ENCODE peak calls at places on chromosomes 4 and X, in nine cellular contexts. One of them, this sample, is unnamed.

GRCh38 chrX:137363559-137363958 is 202.4 kb upstream of the ZIC3 start:
- DNase-seq in dorsolateral prefrontal cortex: no peak
- DNase-seq in GM12864: no peak
- DNase-seq in brain microvascular endothelial cell: no peak
- DNase-seq in SK-N-SH: no peak
- DNase-seq in fibroblast of lung: no peak
- DNase-seq in fibroblast of mammary gland: no peak
- DNase-seq in left ventricle myocardium inferior: no peak
- DNase-seq in kidney epithelial cell: no peak
- DNase-seq in this sample: no peak

GRCh38 chrX:68060506-68061205 is 372.6 kb downstream of the OPHN1 start:
- DNase-seq in left ventricle myocardium inferior: no peak
- DNase-seq in fibroblast of mammary gland: no peak
- DNase-seq in kidney epithelial cell: no peak
- DNase-seq in GM12864: no peak
- DNase-seq in fibroblast of lung: no peak
- DNase-seq in brain microvascular endothelial cell: no peak
- DNase-seq in SK-N-SH: no peak
- DNase-seq in dorsolateral prefrontal cortex: no peak
- DNase-seq in this sample: no peak

GRCh38 chr4:30495261-30496050 is 224.7 kb upstream of the PCDH7 start:
- DNase-seq in fibroblast of lung: no peak
- DNase-seq in brain microvascular endothelial cell: no peak
- DNase-seq in SK-N-SH: no peak
- DNase-seq in GM12864: no peak
- DNase-seq in dorsolateral prefrontal cortex: no peak
- DNase-seq in left ventricle myocardium inferior: no peak
- DNase-seq in fibroblast of mammary gland: no peak
- DNase-seq in kidney epithelial cell: no peak
- DNase-seq in this sample: no peak

GRCh38 chr4:35364321-35364870 is 879.9 kb downstream of the ARAP2 start:
- DNase-seq in kidney epithelial cell: no peak
- DNase-seq in GM12864: no peak
- DNase-seq in brain microvascular endothelial cell: no peak
- DNase-seq in dorsolateral prefrontal cortex: no peak
- DNase-seq in fibroblast of mammary gland: no peak
- DNase-seq in fibroblast of lung: no peak
- DNase-seq in left ventricle myocardium inferior: no peak
- DNase-seq in SK-N-SH: no peak
- DNase-seq in this sample: no peak

GRCh38 chrX:23344208-23344903 is 9.7 kb downstream of the PTCHD1 start:
- DNase-seq in GM12864: no peak
- DNase-seq in kidney epithelial cell: no peak
- DNase-seq in fibroblast of mammary gland: no peak
- DNase-seq in fibroblast of lung: no peak
- DNase-seq in dorsolateral prefrontal cortex: no peak
- DNase-seq in left ventricle myocardium inferior: no peak
- DNase-seq in SK-N-SH: no peak
- DNase-seq in brain microvascular endothelial cell: no peak
- DNase-seq in this sample: no peak

GRCh38 chr4:123599920-123600394 is 203.4 kb downstream of the SPRY1 start:
- DNase-seq in fibroblast of lung: peak
- DNase-seq in brain microvascular endothelial cell: peak
- DNase-seq in dorsolateral prefrontal cortex: no peak
- DNase-seq in kidney epithelial cell: no peak
- DNase-seq in SK-N-SH: peak
- DNase-seq in GM12864: peak
- DNase-seq in left ventricle myocardium inferior: peak
- DNase-seq in fibroblast of mammary gland: peak
- DNase-seq in this sample: peak

GRCh38 chr4:131370846-131371245 is 1778.2 kb upstream of the PCDH10 start:
- DNase-seq in fibroblast of lung: no peak
- DNase-seq in GM12864: no peak
- DNase-seq in fibroblast of mammary gland: no peak
- DNase-seq in brain microvascular endothelial cell: no peak
- DNase-seq in dorsolateral prefrontal cortex: no peak
- DNase-seq in left ventricle myocardium inferior: no peak
- DNase-seq in kidney epithelial cell: peak
- DNase-seq in SK-N-SH: no peak
- DNase-seq in this sample: no peak

GRCh38 chr4:5409237-5409636 is 299.1 kb downstream of the EVC2 start:
- DNase-seq in fibroblast of lung: no peak
- DNase-seq in dorsolateral prefrontal cortex: no peak
- DNase-seq in brain microvascular endothelial cell: no peak
- DNase-seq in left ventricle myocardium inferior: no peak
- DNase-seq in SK-N-SH: no peak
- DNase-seq in fibroblast of mammary gland: peak
- DNase-seq in GM12864: no peak
- DNase-seq in kidney epithelial cell: no peak
- DNase-seq in this sample: no peak

GRCh38 chrX:129759576-129760061 is 20.1 kb upstream of the SASH3 start:
- DNase-seq in SK-N-SH: no peak
- DNase-seq in GM12864: no peak
- DNase-seq in left ventricle myocardium inferior: no peak
- DNase-seq in dorsolateral prefrontal cortex: no peak
- DNase-seq in fibroblast of mammary gland: peak
- DNase-seq in fibroblast of lung: peak
- DNase-seq in kidney epithelial cell: peak
- DNase-seq in brain microvascular endothelial cell: peak
- DNase-seq in this sample: peak

GRCh38 chrX:118182050-118182449 is 65.4 kb upstream of the KLHL13 start:
- DNase-seq in GM12864: no peak
- DNase-seq in fibroblast of lung: peak
- DNase-seq in dorsolateral prefrontal cortex: no peak
- DNase-seq in SK-N-SH: no peak
- DNase-seq in brain microvascular endothelial cell: no peak
- DNase-seq in left ventricle myocardium inferior: no peak
- DNase-seq in fibroblast of mammary gland: peak
- DNase-seq in kidney epithelial cell: peak
- DNase-seq in this sample: no peak

GRCh38 chr4:87659247-87659931 is 9.3 kb downstream of the DMP1 start:
- DNase-seq in SK-N-SH: no peak
- DNase-seq in fibroblast of mammary gland: peak
- DNase-seq in left ventricle myocardium inferior: no peak
- DNase-seq in dorsolateral prefrontal cortex: no peak
- DNase-seq in brain microvascular endothelial cell: no peak
- DNase-seq in fibroblast of lung: no peak
- DNase-seq in kidney epithelial cell: peak
- DNase-seq in GM12864: no peak
- DNase-seq in this sample: no peak

GRCh38 chr4:5996641-5997040 is 21.6 kb downstream of the C4orf50 start:
- DNase-seq in fibroblast of mammary gland: no peak
- DNase-seq in brain microvascular endothelial cell: no peak
- DNase-seq in GM12864: no peak
- DNase-seq in fibroblast of lung: no peak
- DNase-seq in left ventricle myocardium inferior: no peak
- DNase-seq in kidney epithelial cell: no peak
- DNase-seq in dorsolateral prefrontal cortex: no peak
- DNase-seq in SK-N-SH: no peak
- DNase-seq in this sample: peak

GRCh38 chrX:51435101-51435500 is 61.3 kb downstream of the NUDT11 start:
- DNase-seq in kidney epithelial cell: no peak
- DNase-seq in fibroblast of lung: no peak
- DNase-seq in dorsolateral prefrontal cortex: no peak
- DNase-seq in fibroblast of mammary gland: no peak
- DNase-seq in left ventricle myocardium inferior: no peak
- DNase-seq in brain microvascular endothelial cell: no peak
- DNase-seq in SK-N-SH: no peak
- DNase-seq in GM12864: no peak
- DNase-seq in this sample: no peak

GRCh38 chrX:1390621-1391369 is 1.1 kb downstream of the SLC25A6 start:
- DNase-seq in dorsolateral prefrontal cortex: no peak
- DNase-seq in fibroblast of lung: no peak
- DNase-seq in fibroblast of mammary gland: no peak
- DNase-seq in GM12864: no peak
- DNase-seq in brain microvascular endothelial cell: no peak
- DNase-seq in kidney epithelial cell: no peak
- DNase-seq in SK-N-SH: no peak
- DNase-seq in left ventricle myocardium inferior: no peak
- DNase-seq in this sample: no peak

GRCh38 chrX:80335062-80335830 is 85.0 kb upstream of the TENT5D start:
- DNase-seq in GM12864: no peak
- DNase-seq in dorsolateral prefrontal cortex: no peak
- DNase-seq in fibroblast of lung: no peak
- DNase-seq in fibroblast of mammary gland: peak
- DNase-seq in brain microvascular endothelial cell: no peak
- DNase-seq in left ventricle myocardium inferior: peak
- DNase-seq in SK-N-SH: peak
- DNase-seq in kidney epithelial cell: no peak
- DNase-seq in this sample: no peak

GRCh38 chr4:101853691-101854090 is 63.2 kb downstream of the BANK1 start:
- DNase-seq in kidney epithelial cell: no peak
- DNase-seq in SK-N-SH: no peak
- DNase-seq in brain microvascular endothelial cell: no peak
- DNase-seq in GM12864: no peak
- DNase-seq in fibroblast of mammary gland: no peak
- DNase-seq in left ventricle myocardium inferior: no peak
- DNase-seq in fibroblast of lung: no peak
- DNase-seq in dorsolateral prefrontal cortex: no peak
- DNase-seq in this sample: peak

DNA sequence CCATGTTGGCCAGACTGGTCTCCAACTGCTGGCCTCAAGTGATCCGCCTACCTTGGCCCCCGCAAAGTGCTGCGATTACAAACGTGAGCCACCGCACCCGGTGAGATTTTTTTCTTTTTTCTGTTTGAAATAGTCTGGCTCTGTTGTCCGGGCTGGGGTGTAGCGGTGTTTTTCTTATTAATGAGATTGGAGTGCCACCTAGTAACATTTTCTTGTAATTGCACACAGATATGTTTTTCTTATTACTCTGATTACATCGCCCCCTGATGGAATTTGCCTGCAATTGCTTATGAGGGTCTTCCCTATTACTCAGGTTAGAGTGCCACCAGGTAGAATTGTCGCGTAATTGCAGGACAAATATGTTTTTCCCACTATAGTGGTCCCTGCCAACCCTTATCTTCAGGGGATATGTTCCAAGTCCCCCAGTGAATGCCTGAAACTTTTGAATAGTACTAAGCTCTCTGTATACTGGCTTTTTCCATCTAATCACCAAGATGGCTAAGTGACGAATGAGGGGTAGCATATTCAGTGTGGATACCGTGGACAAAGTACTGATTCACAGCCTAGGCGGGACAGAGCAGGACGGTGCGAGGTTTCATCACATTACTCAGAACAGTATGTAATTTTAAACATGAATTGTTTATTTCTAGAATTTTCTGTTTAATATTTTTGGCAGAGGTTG is 8.6 kb upstream of the PDHA1 start:
- DNase-seq in fibroblast of mammary gland: peak
- DNase-seq in dorsolateral prefrontal cortex: no peak
- DNase-seq in SK-N-SH: no peak
- DNase-seq in fibroblast of lung: peak
- DNase-seq in kidney epithelial cell: no peak
- DNase-seq in GM12864: peak
- DNase-seq in brain microvascular endothelial cell: peak
- DNase-seq in left ventricle myocardium inferior: no peak
- DNase-seq in this sample: peak
- TF ChIP-seq CTCF in fibroblast of mammary gland: peak
- TF ChIP-seq CTCF in dorsolateral prefrontal cortex: no peak
- TF ChIP-seq CTCF in SK-N-SH: peak
- TF ChIP-seq CTCF in fibroblast of lung: no peak
- TF ChIP-seq CTCF in kidney epithelial cell: peak
- TF ChIP-seq CTCF in GM12864: peak
- TF ChIP-seq CTCF in brain microvascular endothelial cell: peak
- TF ChIP-seq CTCF in left ventricle myocardium inferior: no peak
- TF ChIP-seq CTCF in this sample: peak

DNA sequence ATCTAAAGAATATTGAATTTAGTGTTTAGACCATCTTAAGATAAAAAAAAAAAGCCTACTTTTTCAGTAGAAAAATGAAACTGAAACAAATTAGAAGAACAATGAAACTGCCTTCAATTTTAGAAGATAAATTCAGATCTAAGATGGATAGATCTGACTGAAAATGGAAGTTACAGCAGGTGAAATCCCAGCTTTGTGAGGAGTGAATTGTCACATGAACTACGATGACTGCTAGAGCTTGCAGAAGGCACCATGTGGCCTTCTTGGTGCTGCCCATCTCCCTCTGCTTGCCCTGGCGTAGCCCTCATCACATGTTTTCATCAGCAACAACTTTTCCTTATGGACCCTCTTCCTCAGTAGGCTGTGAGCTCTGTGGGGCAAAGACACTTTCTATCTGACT is 51.4 kb upstream of the EMCN start:
- DNase-seq in fibroblast of lung: no peak
- DNase-seq in fibroblast of mammary gland: no peak
- DNase-seq in GM12864: no peak
- DNase-seq in dorsolateral prefrontal cortex: no peak
- DNase-seq in kidney epithelial cell: no peak
- DNase-seq in brain microvascular endothelial cell: no peak
- DNase-seq in left ventricle myocardium inferior: no peak
- DNase-seq in SK-N-SH: no peak
- DNase-seq in this sample: peak
- H3K4me3 ChIP-seq in fibroblast of lung: no peak
- H3K4me3 ChIP-seq in fibroblast of mammary gland: no peak
- H3K4me3 ChIP-seq in GM12864: no peak
- H3K4me3 ChIP-seq in dorsolateral prefrontal cortex: no peak
- H3K4me3 ChIP-seq in kidney epithelial cell: no peak
- H3K4me3 ChIP-seq in brain microvascular endothelial cell: no peak
- H3K4me3 ChIP-seq in left ventricle myocardium inferior: peak
- H3K4me3 ChIP-seq in SK-N-SH: no peak
- H3K4me3 ChIP-seq in this sample: no peak

DNA sequence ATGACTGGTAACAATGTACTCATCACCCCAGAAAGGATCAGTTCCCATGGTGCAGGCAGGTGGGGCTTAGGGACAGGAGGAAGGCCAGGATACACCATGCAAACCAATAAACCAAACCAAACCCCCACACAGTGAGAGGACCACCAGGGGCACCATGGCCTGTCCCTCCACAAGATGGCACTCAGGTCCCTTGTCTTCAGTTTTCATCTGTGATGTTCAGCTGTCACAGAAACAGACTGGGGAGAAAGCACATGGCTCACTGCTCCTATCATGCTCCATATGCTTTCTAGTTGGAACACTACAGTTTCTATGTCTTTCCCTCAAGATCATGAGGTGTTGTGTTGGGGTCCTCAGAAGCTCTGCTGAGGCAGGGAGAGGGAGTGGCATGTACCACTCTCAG is 10.1 kb downstream of the HS3ST1 start:
- DNase-seq in brain microvascular endothelial cell: no peak
- DNase-seq in SK-N-SH: no peak
- DNase-seq in dorsolateral prefrontal cortex: no peak
- DNase-seq in fibroblast of mammary gland: no peak
- DNase-seq in left ventricle myocardium inferior: no peak
- DNase-seq in GM12864: no peak
- DNase-seq in kidney epithelial cell: no peak
- DNase-seq in fibroblast of lung: peak
- DNase-seq in this sample: no peak
- TF ChIP-seq CTCF in brain microvascular endothelial cell: peak
- TF ChIP-seq CTCF in SK-N-SH: no peak
- TF ChIP-seq CTCF in dorsolateral prefrontal cortex: no peak
- TF ChIP-seq CTCF in fibroblast of mammary gland: no peak
- TF ChIP-seq CTCF in left ventricle myocardium inferior: peak
- TF ChIP-seq CTCF in GM12864: peak
- TF ChIP-seq CTCF in kidney epithelial cell: peak
- TF ChIP-seq CTCF in fibroblast of lung: no peak
- TF ChIP-seq CTCF in this sample: peak

DNA sequence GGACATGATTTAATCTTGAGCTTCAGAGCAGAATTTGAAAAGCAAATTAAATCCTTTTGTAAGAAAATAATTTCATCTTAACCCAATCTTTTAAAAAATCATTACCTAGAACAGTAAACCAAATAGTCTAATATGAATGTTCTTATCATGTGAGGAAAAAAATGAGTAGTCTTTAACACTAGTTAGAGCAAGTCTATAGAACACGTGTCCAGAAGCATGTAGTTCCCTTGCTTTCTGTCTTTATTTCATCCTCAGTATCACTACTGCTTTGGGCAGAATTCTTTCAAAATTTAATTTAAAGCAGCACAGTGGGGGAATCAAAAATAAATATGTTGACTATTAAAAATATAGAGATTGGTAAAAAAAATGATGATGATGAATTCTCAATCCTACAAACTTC is 2.1 kb downstream of the RBM47 start:
- DNase-seq in fibroblast of lung: no peak
- DNase-seq in SK-N-SH: no peak
- DNase-seq in left ventricle myocardium inferior: no peak
- DNase-seq in GM12864: no peak
- DNase-seq in fibroblast of mammary gland: no peak
- DNase-seq in kidney epithelial cell: no peak
- DNase-seq in dorsolateral prefrontal cortex: no peak
- DNase-seq in brain microvascular endothelial cell: no peak
- DNase-seq in this sample: no peak
- H3K4me3 ChIP-seq in fibroblast of lung: no peak
- H3K4me3 ChIP-seq in SK-N-SH: no peak
- H3K4me3 ChIP-seq in left ventricle myocardium inferior: peak
- H3K4me3 ChIP-seq in GM12864: peak
- H3K4me3 ChIP-seq in fibroblast of mammary gland: no peak
- H3K4me3 ChIP-seq in kidney epithelial cell: no peak
- H3K4me3 ChIP-seq in dorsolateral prefrontal cortex: no peak
- H3K4me3 ChIP-seq in brain microvascular endothelial cell: no peak
- H3K4me3 ChIP-seq in this sample: peak